ENCODE peak calls at places on chromosomes 3 and 15, in nine cellular contexts. One of them, this sample, is unnamed.
A peak's percentile ranks its signal among the peaks of the same experiment; 100 is the strongest.

GRCh38 chr3:193530231-193531165 is 24.2 kb downstream of the ATP13A4 start:
- DNase-seq in Peyer's patch: no peak
- DNase-seq in choroid plexus epithelial cell: no peak
- DNase-seq in heart right ventricle: no peak
- DNase-seq in A549: no peak
- DNase-seq in A673: no peak
- DNase-seq in NB4: no peak
- DNase-seq in CD8-positive, alpha-beta T cell: no peak
- DNase-seq in HL-60: no peak
- DNase-seq in this sample: no peak

GRCh38 chr15:58386641-58387040 is 45.1 kb upstream of the LIPC start:
- DNase-seq in Peyer's patch: no peak
- DNase-seq in choroid plexus epithelial cell: no peak
- DNase-seq in heart right ventricle: no peak
- DNase-seq in A549: no peak
- DNase-seq in A673: no peak
- DNase-seq in NB4: no peak
- DNase-seq in CD8-positive, alpha-beta T cell: no peak
- DNase-seq in HL-60: no peak
- DNase-seq in this sample: no peak

GRCh38 chr3:50644556-50644955 is 27.6 kb downstream of the MAPKAPK3 start:
- DNase-seq in Peyer's patch: no peak
- DNase-seq in choroid plexus epithelial cell: no peak
- DNase-seq in heart right ventricle: peak; percentile 41
- DNase-seq in A549: no peak
- DNase-seq in A673: no peak
- DNase-seq in NB4: no peak
- DNase-seq in CD8-positive, alpha-beta T cell: no peak
- DNase-seq in HL-60: no peak
- DNase-seq in this sample: peak; percentile 35

GRCh38 chr15:69735126-69735525 is 282.5 kb downstream of the RPLP1 start:
- DNase-seq in Peyer's patch: no peak
- DNase-seq in choroid plexus epithelial cell: peak; percentile 79
- DNase-seq in heart right ventricle: no peak
- DNase-seq in A549: no peak
- DNase-seq in A673: peak; percentile 82
- DNase-seq in NB4: no peak
- DNase-seq in CD8-positive, alpha-beta T cell: no peak
- DNase-seq in HL-60: no peak
- DNase-seq in this sample: peak; percentile 43

GRCh38 chr3:195908439-195909293 is at the start of gene TNK2:
- DNase-seq in Peyer's patch: peak; percentile 70
- DNase-seq in choroid plexus epithelial cell: no peak
- DNase-seq in heart right ventricle: no peak
- DNase-seq in A549: peak; percentile 19
- DNase-seq in A673: no peak
- DNase-seq in NB4: peak; percentile 56
- DNase-seq in CD8-positive, alpha-beta T cell: peak; percentile 72
- DNase-seq in HL-60: no peak
- DNase-seq in this sample: no peak

GRCh38 chr15:45640610-45641009 is 5.8 kb downstream of the SQOR start:
- DNase-seq in Peyer's patch: no peak
- DNase-seq in choroid plexus epithelial cell: peak; percentile 87
- DNase-seq in heart right ventricle: no peak
- DNase-seq in A549: peak; percentile 44
- DNase-seq in A673: no peak
- DNase-seq in NB4: no peak
- DNase-seq in CD8-positive, alpha-beta T cell: no peak
- DNase-seq in HL-60: no peak
- DNase-seq in this sample: peak; percentile 87

GRCh38 chr15:50117628-50118027 is 1.4 kb downstream of the ATP8B4 start:
- DNase-seq in Peyer's patch: no peak
- DNase-seq in choroid plexus epithelial cell: no peak
- DNase-seq in heart right ventricle: no peak
- DNase-seq in A549: no peak
- DNase-seq in A673: no peak
- DNase-seq in NB4: no peak
- DNase-seq in CD8-positive, alpha-beta T cell: no peak
- DNase-seq in HL-60: no peak
- DNase-seq in this sample: no peak

GRCh38 chr15:94843060-94843459 is 611.7 kb downstream of the MCTP2 start:
- DNase-seq in Peyer's patch: no peak
- DNase-seq in choroid plexus epithelial cell: no peak
- DNase-seq in heart right ventricle: no peak
- DNase-seq in A549: no peak
- DNase-seq in A673: no peak
- DNase-seq in NB4: no peak
- DNase-seq in CD8-positive, alpha-beta T cell: no peak
- DNase-seq in HL-60: no peak
- DNase-seq in this sample: no peak

GRCh38 chr3:25783661-25784512 is 644 bp upstream of the NGLY1 start:
- DNase-seq in Peyer's patch: no peak
- DNase-seq in choroid plexus epithelial cell: peak; percentile 45
- DNase-seq in heart right ventricle: peak; percentile 52
- DNase-seq in A549: peak; percentile 62
- DNase-seq in A673: peak; percentile 54
- DNase-seq in NB4: peak; percentile 84
- DNase-seq in CD8-positive, alpha-beta T cell: no peak
- DNase-seq in HL-60: peak; percentile 79
- DNase-seq in this sample: peak; percentile 21

GRCh38 chr15:25378501-25378901 is 60.3 kb downstream of the UBE3A start:
- DNase-seq in Peyer's patch: no peak
- DNase-seq in choroid plexus epithelial cell: peak; percentile 7
- DNase-seq in heart right ventricle: no peak
- DNase-seq in A549: no peak
- DNase-seq in A673: no peak
- DNase-seq in NB4: no peak
- DNase-seq in CD8-positive, alpha-beta T cell: no peak
- DNase-seq in HL-60: no peak
- DNase-seq in this sample: peak; percentile 52

GRCh38 chr3:46422617-46423016 is 15.6 kb downstream of the CCRL2 start:
- DNase-seq in Peyer's patch: peak; percentile 67
- DNase-seq in choroid plexus epithelial cell: no peak
- DNase-seq in heart right ventricle: no peak
- DNase-seq in A549: no peak
- DNase-seq in A673: no peak
- DNase-seq in NB4: peak; percentile 24
- DNase-seq in CD8-positive, alpha-beta T cell: no peak
- DNase-seq in HL-60: no peak
- DNase-seq in this sample: peak; percentile 13

GRCh38 chr15:68795298-68795848 is 25.3 kb downstream of the ANP32A start:
- DNase-seq in Peyer's patch: peak; percentile 92
- DNase-seq in choroid plexus epithelial cell: peak; percentile 85
- DNase-seq in heart right ventricle: peak; percentile 93
- DNase-seq in A549: no peak
- DNase-seq in A673: peak; percentile 95
- DNase-seq in NB4: no peak
- DNase-seq in CD8-positive, alpha-beta T cell: peak; percentile 69
- DNase-seq in HL-60: peak; percentile 57
- DNase-seq in this sample: peak; percentile 71

GRCh38 chr3:127072221-127072771 is 89.4 kb downstream of the PLXNA1 start:
- DNase-seq in Peyer's patch: no peak
- DNase-seq in choroid plexus epithelial cell: no peak
- DNase-seq in heart right ventricle: no peak
- DNase-seq in A549: no peak
- DNase-seq in A673: no peak
- DNase-seq in NB4: no peak
- DNase-seq in CD8-positive, alpha-beta T cell: no peak
- DNase-seq in HL-60: no peak
- DNase-seq in this sample: no peak

GRCh38 chr3:172150896-172151295 is 111.5 kb downstream of the FNDC3B start:
- DNase-seq in Peyer's patch: no peak
- DNase-seq in choroid plexus epithelial cell: no peak
- DNase-seq in heart right ventricle: no peak
- DNase-seq in A549: no peak
- DNase-seq in A673: no peak
- DNase-seq in NB4: no peak
- DNase-seq in CD8-positive, alpha-beta T cell: no peak
- DNase-seq in HL-60: no peak
- DNase-seq in this sample: no peak

GRCh38 chr3:157104928-157105652 is 54.9 kb downstream of the CCNL1 start:
- DNase-seq in Peyer's patch: no peak
- DNase-seq in choroid plexus epithelial cell: no peak
- DNase-seq in heart right ventricle: no peak
- DNase-seq in A549: no peak
- DNase-seq in A673: no peak
- DNase-seq in NB4: no peak
- DNase-seq in CD8-positive, alpha-beta T cell: no peak
- DNase-seq in HL-60: no peak
- DNase-seq in this sample: no peak

GRCh38 chr3:107928084-107928445 is 162.8 kb downstream of the CD47 start:
- DNase-seq in Peyer's patch: no peak
- DNase-seq in choroid plexus epithelial cell: peak; percentile 50
- DNase-seq in heart right ventricle: no peak
- DNase-seq in A549: peak; percentile 18
- DNase-seq in A673: peak; percentile 20
- DNase-seq in NB4: peak; percentile 39
- DNase-seq in CD8-positive, alpha-beta T cell: no peak
- DNase-seq in HL-60: no peak
- DNase-seq in this sample: peak; percentile 42

GRCh38 chr3:15714448-15714847 is 83.3 kb downstream of the ANKRD28 start:
- DNase-seq in Peyer's patch: no peak
- DNase-seq in choroid plexus epithelial cell: no peak
- DNase-seq in heart right ventricle: no peak
- DNase-seq in A549: no peak
- DNase-seq in A673: no peak
- DNase-seq in NB4: no peak
- DNase-seq in CD8-positive, alpha-beta T cell: no peak
- DNase-seq in HL-60: no peak
- DNase-seq in this sample: no peak
- H3K4me3 ChIP-seq in Peyer's patch: no peak overlapping the region
- H3K4me3 ChIP-seq in choroid plexus epithelial cell: no peak overlapping the region
- H3K4me3 ChIP-seq in heart right ventricle: no peak overlapping the region
- H3K4me3 ChIP-seq in A549: no peak overlapping the region
- H3K4me3 ChIP-seq in A673: no peak overlapping the region
- H3K4me3 ChIP-seq in NB4: no peak overlapping the region
- H3K4me3 ChIP-seq in CD8-positive, alpha-beta T cell: no peak overlapping the region
- H3K4me3 ChIP-seq in HL-60: no peak overlapping the region
- H3K4me3 ChIP-seq in this sample: no peak overlapping the region

GRCh38 chr3:151478376-151478702 is 17.5 kb upstream of the IGSF10 start:
- DNase-seq in Peyer's patch: no peak
- DNase-seq in choroid plexus epithelial cell: no peak
- DNase-seq in heart right ventricle: no peak
- DNase-seq in A549: no peak
- DNase-seq in A673: no peak
- DNase-seq in NB4: no peak
- DNase-seq in CD8-positive, alpha-beta T cell: no peak
- DNase-seq in HL-60: no peak
- DNase-seq in this sample: peak; percentile 47

GRCh38 chr3:151480492-151480891 is 19.6 kb upstream of the IGSF10 start:
- DNase-seq in Peyer's patch: no peak
- DNase-seq in choroid plexus epithelial cell: no peak
- DNase-seq in heart right ventricle: no peak
- DNase-seq in A549: no peak
- DNase-seq in A673: no peak
- DNase-seq in NB4: no peak
- DNase-seq in CD8-positive, alpha-beta T cell: no peak
- DNase-seq in HL-60: no peak
- DNase-seq in this sample: no peak

GRCh38 chr3:151477596-151478375 is 16.9 kb upstream of the IGSF10 start:
- DNase-seq in Peyer's patch: no peak
- DNase-seq in choroid plexus epithelial cell: peak; percentile 22
- DNase-seq in heart right ventricle: no peak
- DNase-seq in A549: no peak
- DNase-seq in A673: no peak
- DNase-seq in NB4: no peak
- DNase-seq in CD8-positive, alpha-beta T cell: no peak
- DNase-seq in HL-60: no peak
- DNase-seq in this sample: no peak

GRCh38 chr3:151476344-151477018 is 15.6 kb upstream of the IGSF10 start:
- DNase-seq in Peyer's patch: no peak
- DNase-seq in choroid plexus epithelial cell: no peak
- DNase-seq in heart right ventricle: no peak
- DNase-seq in A549: no peak
- DNase-seq in A673: no peak
- DNase-seq in NB4: peak; percentile 68
- DNase-seq in CD8-positive, alpha-beta T cell: no peak
- DNase-seq in HL-60: no peak
- DNase-seq in this sample: no peak

GRCh38 chr3:151479452-151479851 is 18.6 kb upstream of the IGSF10 start:
- DNase-seq in Peyer's patch: no peak
- DNase-seq in choroid plexus epithelial cell: no peak
- DNase-seq in heart right ventricle: no peak
- DNase-seq in A549: no peak
- DNase-seq in A673: no peak
- DNase-seq in NB4: no peak
- DNase-seq in CD8-positive, alpha-beta T cell: no peak
- DNase-seq in HL-60: no peak
- DNase-seq in this sample: no peak
- TF ChIP-seq CTCF in Peyer's patch: no peak
- TF ChIP-seq CTCF in choroid plexus epithelial cell: no peak
- TF ChIP-seq CTCF in heart right ventricle: no peak
- TF ChIP-seq CTCF in A549: no peak
- TF ChIP-seq CTCF in A673: no peak
- TF ChIP-seq CTCF in NB4: no peak
- TF ChIP-seq CTCF in CD8-positive, alpha-beta T cell: no peak
- TF ChIP-seq CTCF in HL-60: no peak
- TF ChIP-seq CTCF in this sample: no peak

DNA sequence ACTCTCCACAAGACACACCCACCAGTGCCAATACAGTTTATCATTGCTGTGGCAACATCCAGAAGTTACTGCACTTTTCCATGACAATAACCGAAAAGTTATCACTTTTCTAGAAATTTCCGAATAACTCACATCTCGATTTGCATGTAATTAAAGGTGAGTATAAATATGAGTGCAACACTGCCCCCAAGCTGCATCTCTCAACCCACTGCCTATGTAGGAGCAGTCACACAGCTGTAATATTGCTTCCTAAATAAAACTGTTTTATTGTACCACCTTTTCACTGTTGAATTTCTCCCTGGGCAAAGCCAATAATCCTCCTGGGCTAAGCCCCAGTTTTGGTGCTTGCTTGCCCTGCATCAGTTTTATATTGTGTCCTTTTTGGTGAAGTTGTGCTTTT is 601.0 kb upstream of the EPHA6 start:
- DNase-seq in Peyer's patch: no peak
- DNase-seq in choroid plexus epithelial cell: no peak
- DNase-seq in heart right ventricle: no peak
- DNase-seq in A549: no peak
- DNase-seq in A673: no peak
- DNase-seq in NB4: no peak
- DNase-seq in CD8-positive, alpha-beta T cell: no peak
- DNase-seq in HL-60: no peak
- DNase-seq in this sample: no peak
- H3K4me3 ChIP-seq in Peyer's patch: no peak overlapping the region
- H3K4me3 ChIP-seq in choroid plexus epithelial cell: no peak overlapping the region
- H3K4me3 ChIP-seq in heart right ventricle: no peak overlapping the region
- H3K4me3 ChIP-seq in A549: no peak overlapping the region
- H3K4me3 ChIP-seq in A673: no peak overlapping the region
- H3K4me3 ChIP-seq in NB4: no peak overlapping the region
- H3K4me3 ChIP-seq in CD8-positive, alpha-beta T cell: no peak overlapping the region
- H3K4me3 ChIP-seq in HL-60: no peak overlapping the region
- H3K4me3 ChIP-seq in this sample: no peak overlapping the region

GRCh38 chr3:57856675-57857074 is 100.6 kb downstream of the SLMAP start:
- DNase-seq in Peyer's patch: no peak
- DNase-seq in choroid plexus epithelial cell: peak; percentile 40
- DNase-seq in heart right ventricle: no peak
- DNase-seq in A549: no peak
- DNase-seq in A673: peak; percentile 2
- DNase-seq in NB4: peak; percentile 14
- DNase-seq in CD8-positive, alpha-beta T cell: no peak
- DNase-seq in HL-60: no peak
- DNase-seq in this sample: no peak
- TF ChIP-seq CTCF in Peyer's patch: peak; percentile 11
- TF ChIP-seq CTCF in choroid plexus epithelial cell: peak; percentile 31
- TF ChIP-seq CTCF in heart right ventricle: no peak
- TF ChIP-seq CTCF in A549: peak; percentile 12
- TF ChIP-seq CTCF in A673: peak; percentile 17
- TF ChIP-seq CTCF in NB4: peak; percentile 7
- TF ChIP-seq CTCF in CD8-positive, alpha-beta T cell: no peak
- TF ChIP-seq CTCF in HL-60: no peak
- TF ChIP-seq CTCF in this sample: peak; percentile 18